ENCODE peak calls at places on chromosomes 2 and 18, in eight cellular contexts. A, W, C, U, E, T, P and D are unnamed samples.

GRCh38 chr18:58549814-58550339 is 79.0 kb downstream of the ALPK2 start:
- DNase-seq in A (no peak), W (no peak), C (peak; percentile 82), U (no peak), E (no peak), T (no peak), P (no peak), D (no peak)

GRCh38 chr2:119106301-119106897 is 52.2 kb downstream of the C1QL2 start:
- DNase-seq in A (peak; percentile 34), W (no peak), C (peak; percentile 51), U (peak; percentile 29), E (peak; percentile 40), T (peak; percentile 45), P (no peak), D (peak; percentile 10)

GRCh38 chr2:225354281-225354774 is 45.2 kb upstream of the NYAP2 start:
- DNase-seq in A (no peak), W (no peak), C (no peak), U (no peak), E (no peak), T (peak; percentile 89), P (no peak), D (no peak)

GRCh38 chr2:227473019-227473461 is 1.1 kb downstream of the AGFG1 start:
- DNase-seq in A (peak; percentile 52), W (no peak), C (no peak), U (no peak), E (no peak), T (peak; percentile 59), P (no peak), D (no peak)

GRCh38 chr2:68318686-68319396 is 908 bp downstream of the CNRIP1 start:
- DNase-seq in A (peak; percentile 4), W (no peak), C (no peak), U (no peak), E (peak; percentile 49), T (peak; percentile 46), P (no peak), D (no peak)

GRCh38 chr2:54065411-54065810 is 50.0 kb upstream of the ACYP2 start:
- DNase-seq in A (no peak), W (no peak), C (no peak), U (peak; percentile 87), E (no peak), T (peak; percentile 97), P (no peak), D (no peak)

GRCh38 chr2:48016620-48017019 is 110.3 kb upstream of the FBXO11 start:
- DNase-seq in A (no peak), W (no peak), C (peak; percentile 8), U (peak; percentile 13), E (no peak), T (peak; percentile 28), P (no peak), D (no peak)

GRCh38 chr2:214393796-214394195 is 17.1 kb upstream of the VWC2L start:
- DNase-seq in A (no peak), W (no peak), C (no peak), U (no peak), E (no peak), T (no peak), P (no peak), D (no peak)

GRCh38 chr2:204177977-204178522 is 241.5 kb downstream of the ICOS start:
- DNase-seq in A (peak; percentile 16), W (peak; percentile 6), C (peak; percentile 51), U (peak; percentile 6), E (peak; percentile 20), T (peak; percentile 24), P (peak; percentile 59), D (peak; percentile 55)